ENCODE peak calls at places on chromosomes 3 and 15, in ten cellular contexts. G is tibial artery, P is heart right ventricle, T is A549, V is HFFc6, O is neural crest cell, M is AG09319, U is mammary epithelial cell, X is Peyer's patch, W is GM12865. C is an unnamed sample.

GRCh38 chr3:67737911-67738865 is 83.8 kb upstream of the SUCLG2 start:
- DNase-seq in P (no peak), G (no peak), O (no peak), U (no peak), M (no peak), V (no peak), W (no peak), X (no peak), T (no peak), C (no peak)

GRCh38 chr15:53962646-53963561 is 15.3 kb upstream of the UNC13C start:
- DNase-seq in P (peak; percentile 7), M (no peak), V (no peak), T (peak; percentile 18), W (peak; percentile 57), O (peak; percentile 47), X (no peak), U (no peak), G (peak; percentile 20), C (peak; percentile 23)

GRCh38 chr3:188294823-188295487 is 141.0 kb downstream of the LPP start:
- DNase-seq in M (peak; percentile 82), P (peak; percentile 29), W (no peak), T (peak; percentile 87), O (no peak), G (no peak), X (no peak), U (peak; percentile 95), V (peak; percentile 95), C (no peak)

GRCh38 chr3:25338158-25338725 is 89.8 kb upstream of the RARB start:
- DNase-seq in G (no peak), M (no peak), W (no peak), T (no peak), X (no peak), P (no peak), U (no peak), V (no peak), O (no peak), C (no peak)

GRCh38 chr15:58543664-58544335 is 112.0 kb downstream of the LIPC start:
- DNase-seq in U (no peak), X (no peak), P (no peak), V (no peak), M (no peak), O (no peak), G (no peak), W (no peak), T (no peak), C (no peak)

GRCh38 chr3:46864051-46864881 is 1.0 kb upstream of the MYL3 start:
- DNase-seq in M (no peak), T (no peak), W (no peak), X (peak; percentile 16), G (no peak), V (no peak), O (no peak), U (no peak), P (no peak), C (no peak)

GRCh38 chr3:17645074-17645698 is 97.2 kb downstream of the TBC1D5 start:
- DNase-seq in U (peak; percentile 55), G (no peak), T (peak; percentile 71), P (peak; percentile 46), V (peak; percentile 64), W (peak; percentile 30), O (peak; percentile 25), X (no peak), M (peak; percentile 41), C (no peak)

GRCh38 chr3:112734718-112735350 is 93.9 kb upstream of the CCDC80 start:
- DNase-seq in W (peak; percentile 79), T (peak; percentile 90), X (no peak), V (peak; percentile 44), O (peak; percentile 58), U (peak; percentile 64), M (peak; percentile 49), P (peak; percentile 62), G (peak; percentile 36), C (peak; percentile 38)

GRCh38 chr3:120147072-120147871 is 53.0 kb upstream of the GSK3B start:
- DNase-seq in T (peak; percentile 32), M (no peak), W (peak; percentile 60), O (no peak), P (no peak), U (peak; percentile 61), X (no peak), V (no peak), G (no peak), C (no peak)

GRCh38 chr3:126855374-126855773 is 127.5 kb upstream of the PLXNA1 start:
- DNase-seq in M (no peak), X (no peak), P (no peak), T (no peak), O (no peak), G (no peak), V (no peak), U (no peak), W (no peak), C (no peak)

GRCh38 chr3:44078863-44079262 is 162.8 kb upstream of the TOPAZ1 start:
- DNase-seq in U (no peak), P (no peak), M (no peak), V (no peak), W (no peak), X (no peak), O (no peak), T (no peak), G (no peak), C (no peak)

GRCh38 chr3:44074181-44074580 is 167.5 kb upstream of the TOPAZ1 start:
- DNase-seq in T (no peak), U (peak; percentile 4), G (no peak), P (no peak), O (no peak), X (no peak), M (no peak), W (no peak), V (no peak), C (no peak)

GRCh38 chr3:44079916-44080315 is 161.8 kb upstream of the TOPAZ1 start:
- DNase-seq in X (no peak), P (no peak), M (no peak), V (no peak), W (no peak), O (no peak), T (no peak), G (no peak), U (no peak), C (no peak)

GRCh38 chr3:44076221-44076829 is 165.4 kb upstream of the TOPAZ1 start:
- DNase-seq in P (no peak), T (no peak), V (no peak), O (no peak), G (no peak), M (no peak), U (no peak), X (no peak), W (no peak), C (no peak)

GRCh38 chr3:44077267-44077666 is 164.4 kb upstream of the TOPAZ1 start:
- DNase-seq in V (no peak), W (peak; percentile 33), U (no peak), P (no peak), X (no peak), O (no peak), M (no peak), G (no peak), T (no peak), C (no peak)
- TF ChIP-seq CTCF in V (peak; percentile 30), W (no peak), U (no peak), P (no peak), X (no peak), O (peak; percentile 31), M (peak; percentile 28), G (no peak), T (no peak), C (no peak)

GRCh38 chr3:129608936-129609590 is 2.6 kb upstream of the PLXND1 start:
- DNase-seq in G (no peak), T (no peak), V (no peak), P (no peak), W (no peak), O (no peak), M (no peak), X (no peak), U (no peak), C (no peak)
- TF ChIP-seq CTCF in G (no peak), T (no peak), V (no peak), P (no peak), W (no peak), O (no peak), M (no peak), X (no peak), U (no peak), C (no peak)

GRCh38 chr3:66239513-66240135 is 18.8 kb downstream of the SLC25A26 start:
- DNase-seq in M (no peak), V (no peak), G (no peak), T (no peak), X (no peak), W (peak; percentile 30), P (no peak), O (no peak), U (no peak), C (no peak)

GRCh38 chr3:66237551-66237950 is 16.8 kb downstream of the SLC25A26 start:
- DNase-seq in M (no peak), P (no peak), G (no peak), V (no peak), O (no peak), X (no peak), T (no peak), U (no peak), W (no peak), C (no peak)

GRCh38 chr3:66241466-66241865 is 20.7 kb downstream of the SLC25A26 start:
- DNase-seq in O (no peak), T (no peak), M (no peak), X (no peak), V (no peak), W (no peak), P (no peak), U (no peak), G (no peak), C (no peak)

GRCh38 chr3:66233033-66233432 is 12.2 kb downstream of the SLC25A26 start:
- DNase-seq in P (no peak), G (no peak), T (no peak), U (no peak), O (no peak), V (no peak), X (no peak), M (no peak), W (no peak), C (no peak)

DNA sequence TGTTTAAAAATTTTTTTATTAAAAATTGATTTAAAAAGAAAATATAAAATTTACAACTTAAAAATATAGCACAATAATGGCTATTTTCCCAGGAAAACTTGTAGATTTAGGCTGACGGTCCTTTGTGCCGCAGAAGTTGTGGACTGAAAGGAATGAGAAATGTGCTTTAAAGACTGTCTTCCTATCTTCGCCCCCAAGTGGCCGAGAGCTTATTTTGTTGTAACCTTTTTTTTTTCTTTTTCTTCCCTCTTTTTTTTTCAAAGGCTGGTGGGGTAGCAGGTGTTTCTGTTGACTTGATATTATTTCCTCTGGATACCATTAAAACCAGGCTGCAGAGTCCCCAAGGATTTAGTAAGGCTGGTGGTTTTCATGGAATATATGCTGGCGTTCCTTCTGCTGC is 15.5 kb downstream of the SLC25A26 start:
- DNase-seq in M (no peak), V (no peak), W (no peak), T (peak; percentile 6), P (no peak), X (no peak), G (no peak), U (no peak), O (no peak), C (no peak)
- TF ChIP-seq CTCF in M (no peak), V (peak; percentile 54), W (no peak), T (no peak), P (no peak), X (no peak), G (no peak), U (no peak), O (peak; percentile 57), C (no peak)

DNA sequence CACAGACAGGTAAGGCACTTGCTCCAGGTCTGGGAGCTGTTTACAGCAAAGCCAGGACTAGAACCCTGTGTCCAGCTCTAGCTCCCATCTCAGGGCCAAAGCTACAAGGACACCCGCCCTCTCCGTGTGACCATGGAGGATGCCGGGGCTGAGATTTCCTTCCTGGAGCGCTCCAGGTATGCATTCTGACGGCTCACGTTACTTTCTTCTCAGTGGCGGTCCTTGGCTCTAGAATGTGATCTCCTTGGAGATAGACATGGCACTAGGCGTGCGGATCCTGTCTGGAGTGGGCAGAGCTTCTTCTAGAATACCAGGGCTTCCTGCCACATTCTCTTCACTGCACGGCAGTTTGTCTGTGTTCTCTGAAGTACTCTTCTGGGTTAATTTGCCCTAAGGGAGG is 185.7 kb downstream of the OPA1 start:
- DNase-seq in V (no peak), T (no peak), U (no peak), G (no peak), P (no peak), W (no peak), X (no peak), O (no peak), M (no peak), C (no peak)
- TF ChIP-seq CTCF in V (no peak), T (no peak), U (no peak), G (no peak), P (no peak), W (no peak), X (no peak), O (no peak), M (no peak), C (no peak)